ENCODE peak calls at places on chromosomes 2 and 18, in eight cellular contexts. F is substantia nigra; V is thoracic aorta; S is CD4-positive, CD25-positive, alpha-beta regulatory T cell; T is sigmoid colon; D is CD8-positive, alpha-beta T cell; B is astrocyte; Z is RWPE1. A is an unnamed sample.

GRCh38 chr2:171515672-171516298 is 6.5 kb upstream of the CYBRD1 start:
- DNase-seq in F (no peak), V (no peak), S (no peak), T (no peak), D (no peak), B (peak), Z (peak), A (no peak)

GRCh38 chr2:120374821-120375220 is 28.9 kb downstream of the INHBB start:
- DNase-seq in F (no peak), V (no peak), S (no peak), T (no peak), D (no peak), B (no peak), Z (no peak), A (no peak)

GRCh38 chr2:127580167-127581049 is 44.9 kb downstream of the MYO7B start:
- DNase-seq in F (no peak), V (no peak), S (no peak), T (no peak), D (no peak), B (no peak), Z (no peak), A (no peak)

GRCh38 chr2:10246370-10246769 is 56.3 kb upstream of the HPCAL1 start:
- DNase-seq in F (no peak), V (no peak), S (no peak), T (peak), D (no peak), B (no peak), Z (no peak), A (no peak)

GRCh38 chr2:40165503-40165867 is 286.4 kb downstream of the SLC8A1 start:
- DNase-seq in F (no peak), V (no peak), S (no peak), T (peak), D (no peak), B (no peak), Z (no peak), A (no peak)

GRCh38 chr2:238039985-238040384 is 20.8 kb upstream of the SCLY start:
- DNase-seq in F (no peak), V (no peak), S (no peak), T (no peak), D (no peak), B (no peak), Z (no peak), A (no peak)

GRCh38 chr18:58367425-58368140 is 261.3 kb downstream of the ALPK2 start:
- DNase-seq in F (no peak), V (no peak), S (no peak), T (no peak), D (no peak), B (no peak), Z (no peak), A (no peak)

GRCh38 chr2:76044701-76045100 is 334.0 kb upstream of the GCFC2 start:
- DNase-seq in F (no peak), V (no peak), S (no peak), T (no peak), D (no peak), B (no peak), Z (no peak), A (no peak)

GRCh38 chr2:98479959-98480524 is 35.4 kb downstream of the INPP4A start:
- DNase-seq in F (no peak), V (no peak), S (no peak), T (peak), D (peak), B (peak), Z (peak), A (peak)

GRCh38 chr2:207504513-207505171 is 25.1 kb upstream of the CREB1 start:
- DNase-seq in F (no peak), V (no peak), S (no peak), T (no peak), D (no peak), B (peak), Z (no peak), A (no peak)

GRCh38 chr2:64052468-64053241 is 33.4 kb upstream of the VPS54 start:
- DNase-seq in F (no peak), V (no peak), S (peak), T (no peak), D (peak), B (no peak), Z (peak), A (no peak)

GRCh38 chr2:95531254-95531771 is 46.8 kb upstream of the TRIM43B start:
- DNase-seq in F (no peak), V (no peak), S (no peak), T (no peak), D (no peak), B (peak), Z (no peak), A (no peak)

GRCh38 chr18:10010611-10011015 is 96.8 kb downstream of the VAPA start:
- DNase-seq in F (no peak), V (peak), S (no peak), T (peak), D (no peak), B (peak), Z (no peak), A (peak)

GRCh38 chr18:34991152-34991551 is 50.1 kb upstream of the MAPRE2 start:
- DNase-seq in F (no peak), V (no peak), S (no peak), T (no peak), D (no peak), B (no peak), Z (no peak), A (no peak)

GRCh38 chr2:30306522-30306921 is 75.2 kb downstream of the LBH start:
- DNase-seq in F (no peak), V (no peak), S (no peak), T (no peak), D (no peak), B (peak), Z (no peak), A (no peak)

GRCh38 chr2:57080035-57080434 is 896.2 kb downstream of the CCDC85A start:
- DNase-seq in F (no peak), V (no peak), S (no peak), T (no peak), D (no peak), B (no peak), Z (peak), A (no peak)

GRCh38 chr2:54377901-54378493 is 78.1 kb upstream of the SPTBN1 start:
- DNase-seq in F (no peak), V (no peak), S (no peak), T (no peak), D (no peak), B (no peak), Z (no peak), A (no peak)

GRCh38 chr18:24271381-24272331 is 126.0 kb downstream of the OSBPL1A start:
- DNase-seq in F (peak), V (no peak), S (no peak), T (peak), D (no peak), B (peak), Z (peak), A (peak)

GRCh38 chr2:241048949-241049343 is 50.5 kb downstream of the SNED1 start:
- DNase-seq in F (no peak), V (no peak), S (no peak), T (peak), D (no peak), B (no peak), Z (no peak), A (no peak)

GRCh38 chr2:119981896-119982295 is 31.0 kb upstream of the EPB41L5 start:
- DNase-seq in F (no peak), V (no peak), S (no peak), T (no peak), D (no peak), B (no peak), Z (no peak), A (no peak)

GRCh38 chr18:67776929-67777328 is 260.4 kb upstream of the DSEL start:
- DNase-seq in F (no peak), V (no peak), S (no peak), T (no peak), D (no peak), B (peak), Z (no peak), A (no peak)

GRCh38 chr18:75052475-75052874 is 156.5 kb downstream of the PTGR3 start:
- DNase-seq in F (no peak), V (no peak), S (no peak), T (no peak), D (no peak), B (no peak), Z (no peak), A (no peak)

GRCh38 chr2:7146151-7146550 is 228.9 kb downstream of the RNF144A start:
- DNase-seq in F (no peak), V (no peak), S (no peak), T (no peak), D (no peak), B (no peak), Z (no peak), A (no peak)

GRCh38 chr2:73009177-73009839 is 62.2 kb downstream of the SFXN5 start:
- DNase-seq in F (no peak), V (no peak), S (no peak), T (no peak), D (no peak), B (no peak), Z (no peak), A (no peak)

GRCh38 chr2:111659361-111660281 is 224.4 kb downstream of the ANAPC1 start:
- DNase-seq in F (no peak), V (peak), S (no peak), T (peak), D (no peak), B (peak), Z (peak), A (no peak)

GRCh38 chr18:45686892-45687611 is 36.9 kb upstream of the SLC14A1 start:
- DNase-seq in F (no peak), V (no peak), S (peak), T (no peak), D (peak), B (no peak), Z (no peak), A (no peak)

GRCh38 chr18:10661333-10661732 is 135.5 kb downstream of the NAPG start:
- DNase-seq in F (no peak), V (no peak), S (no peak), T (no peak), D (no peak), B (peak), Z (peak), A (no peak)

GRCh38 chr2:171248205-171248662 is 87.5 kb upstream of the TLK1 start:
- DNase-seq in F (no peak), V (no peak), S (peak), T (no peak), D (peak), B (no peak), Z (no peak), A (no peak)

GRCh38 chr2:7028846-7029245 is 111.6 kb downstream of the RNF144A start:
- DNase-seq in F (no peak), V (no peak), S (no peak), T (peak), D (no peak), B (no peak), Z (no peak), A (no peak)

GRCh38 chr2:58720033-58720769 is 479.1 kb upstream of the FANCL start:
- DNase-seq in F (no peak), V (no peak), S (no peak), T (no peak), D (no peak), B (no peak), Z (no peak), A (no peak)

GRCh38 chr18:5103693-5104092 is 93.4 kb downstream of the AKAIN1 start:
- DNase-seq in F (no peak), V (no peak), S (no peak), T (no peak), D (no peak), B (no peak), Z (no peak), A (no peak)

GRCh38 chr2:85888020-85888744 is 608 bp downstream of the ST3GAL5 start:
- DNase-seq in F (no peak), V (no peak), S (peak), T (peak), D (peak), B (no peak), Z (peak), A (no peak)

GRCh38 chr2:142973822-142974207 is 96.4 kb downstream of the KYNU start:
- DNase-seq in F (no peak), V (no peak), S (no peak), T (no peak), D (no peak), B (no peak), Z (no peak), A (no peak)

GRCh38 chr2:162773352-162773751 is 65.2 kb downstream of the KCNH7 start:
- DNase-seq in F (no peak), V (no peak), S (no peak), T (no peak), D (no peak), B (no peak), Z (no peak), A (no peak)

GRCh38 chr2:162766092-162766491 is 72.5 kb downstream of the KCNH7 start:
- DNase-seq in F (no peak), V (no peak), S (no peak), T (no peak), D (no peak), B (no peak), Z (no peak), A (no peak)

DNA sequence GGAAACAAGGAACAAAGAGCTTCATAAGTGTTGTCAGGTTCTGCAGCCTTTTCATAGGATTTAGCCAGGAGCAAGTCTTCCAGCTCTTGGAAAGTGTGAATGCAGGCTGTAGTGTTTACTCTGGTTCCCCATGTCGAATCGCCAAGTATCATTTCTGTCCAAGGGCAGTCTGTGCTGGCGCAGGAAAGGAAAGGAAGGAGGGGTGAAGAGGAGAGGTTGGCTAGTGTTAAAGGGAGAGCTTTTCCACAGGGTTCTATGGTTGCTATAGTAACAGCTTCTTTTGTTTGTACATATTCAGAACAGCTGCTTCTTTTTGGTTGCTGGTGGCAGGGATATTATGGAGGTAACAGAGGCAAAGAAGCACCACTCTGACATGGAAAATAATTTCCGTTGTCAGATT is 69.9 kb downstream of the KCNH7 start:
- DNase-seq in F (no peak), V (no peak), S (no peak), T (no peak), D (no peak), B (no peak), Z (no peak), A (no peak)
- H3K27ac ChIP-seq in F (no peak), V (no peak), S (no peak), T (no peak), D (no peak), B (no peak), Z (no peak), A (no peak)

GRCh38 chr2:235603659-235604058 is 109.8 kb downstream of the AGAP1 start:
- DNase-seq in F (no peak), V (no peak), S (no peak), T (no peak), D (no peak), B (no peak), Z (no peak), A (no peak)

GRCh38 chr2:235608200-235608591 is 114.4 kb downstream of the AGAP1 start:
- DNase-seq in F (no peak), V (no peak), S (no peak), T (no peak), D (no peak), B (no peak), Z (no peak), A (no peak)

GRCh38 chr2:235607541-235608199 is 113.8 kb downstream of the AGAP1 start:
- DNase-seq in F (no peak), V (no peak), S (no peak), T (no peak), D (no peak), B (peak), Z (no peak), A (no peak)

GRCh38 chr2:235605999-235606715 is 112.3 kb downstream of the AGAP1 start:
- DNase-seq in F (no peak), V (no peak), S (no peak), T (no peak), D (no peak), B (peak), Z (no peak), A (no peak)

GRCh38 chr2:235605306-235605998 is 111.6 kb downstream of the AGAP1 start:
- DNase-seq in F (peak), V (peak), S (no peak), T (peak), D (no peak), B (peak), Z (peak), A (peak)
- H3K27ac ChIP-seq in F (peak), V (no peak), S (no peak), T (peak), D (no peak), B (peak), Z (peak), A (peak)

GRCh38 chr2:215683295-215683694 is 247.4 kb upstream of the FN1 start:
- DNase-seq in F (no peak), V (no peak), S (no peak), T (no peak), D (no peak), B (no peak), Z (no peak), A (no peak)

GRCh38 chr2:215680605-215681598 is 245.0 kb upstream of the FN1 start:
- DNase-seq in F (no peak), V (no peak), S (peak), T (no peak), D (peak), B (peak), Z (no peak), A (no peak)

GRCh38 chr2:215684448-215685217 is 248.8 kb upstream of the FN1 start:
- DNase-seq in F (no peak), V (no peak), S (no peak), T (no peak), D (no peak), B (peak), Z (no peak), A (no peak)

GRCh38 chr2:215685218-215685962 is 249.5 kb upstream of the FN1 start:
- DNase-seq in F (no peak), V (no peak), S (no peak), T (no peak), D (no peak), B (no peak), Z (no peak), A (no peak)

DNA sequence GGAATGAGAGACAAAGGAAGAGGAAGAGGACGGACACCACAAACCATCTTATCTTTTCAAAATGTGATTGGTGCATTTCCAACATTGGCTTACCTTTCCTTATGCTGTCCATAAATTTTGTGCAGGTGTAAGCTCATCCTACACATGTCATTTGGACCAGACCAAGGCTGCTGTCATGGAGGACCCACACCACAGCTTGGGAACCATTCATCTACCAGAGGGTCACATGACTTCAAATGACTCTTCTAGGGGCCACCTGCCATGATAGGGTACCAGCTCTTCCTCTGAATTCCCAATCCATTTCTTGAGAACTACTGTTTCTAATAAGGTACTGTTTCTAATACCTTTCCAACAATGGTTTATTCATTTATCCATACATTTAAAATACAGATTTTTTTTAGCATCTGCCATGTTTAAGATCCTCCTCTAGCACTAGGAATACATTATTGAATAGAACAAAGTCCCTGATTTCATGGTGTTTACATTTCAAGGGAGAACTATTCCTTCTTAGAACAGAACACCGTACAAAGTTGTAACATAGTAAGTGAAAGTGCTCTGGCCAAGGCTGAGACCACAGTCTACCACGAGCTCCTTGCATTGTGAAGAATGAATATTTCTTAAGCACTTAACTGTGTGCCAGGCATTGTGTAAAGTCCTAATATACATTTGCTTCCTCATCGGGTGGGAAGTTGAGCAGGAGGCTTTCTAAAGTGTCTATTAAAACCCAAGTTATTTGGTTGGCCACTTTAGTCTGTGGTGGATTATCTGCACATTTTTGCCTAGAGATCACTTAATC is 246.1 kb upstream of the FN1 start:
- DNase-seq in F (no peak), V (no peak), S (no peak), T (no peak), D (no peak), B (no peak), Z (no peak), A (no peak)
- H3K27ac ChIP-seq in F (no peak), V (no peak), S (no peak), T (peak), D (no peak), B (peak), Z (no peak), A (no peak)

DNA sequence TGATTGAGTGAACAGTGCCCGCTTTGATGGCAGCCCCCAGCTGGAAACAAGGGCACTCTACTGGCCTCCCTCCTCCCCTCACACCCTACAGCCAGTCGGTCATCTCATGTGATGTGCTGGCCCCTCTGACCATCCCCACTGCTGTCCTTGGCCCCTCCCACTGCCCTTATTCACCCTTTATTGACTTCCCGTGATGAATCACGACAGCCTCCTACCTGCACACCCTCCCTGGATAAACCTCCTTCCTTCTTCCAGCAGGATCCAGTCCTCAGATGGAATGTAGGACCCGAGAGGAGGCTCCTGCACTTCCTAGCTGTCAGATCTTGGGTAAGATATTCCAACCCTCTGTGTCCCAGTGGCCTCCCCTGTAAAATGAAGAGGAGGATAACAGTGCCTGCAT is 186.5 kb upstream of the SH3BP4 start:
- DNase-seq in F (no peak), V (no peak), S (no peak), T (no peak), D (no peak), B (no peak), Z (no peak), A (no peak)
- H3K27ac ChIP-seq in F (no peak), V (no peak), S (no peak), T (no peak), D (no peak), B (no peak), Z (no peak), A (no peak)

DNA sequence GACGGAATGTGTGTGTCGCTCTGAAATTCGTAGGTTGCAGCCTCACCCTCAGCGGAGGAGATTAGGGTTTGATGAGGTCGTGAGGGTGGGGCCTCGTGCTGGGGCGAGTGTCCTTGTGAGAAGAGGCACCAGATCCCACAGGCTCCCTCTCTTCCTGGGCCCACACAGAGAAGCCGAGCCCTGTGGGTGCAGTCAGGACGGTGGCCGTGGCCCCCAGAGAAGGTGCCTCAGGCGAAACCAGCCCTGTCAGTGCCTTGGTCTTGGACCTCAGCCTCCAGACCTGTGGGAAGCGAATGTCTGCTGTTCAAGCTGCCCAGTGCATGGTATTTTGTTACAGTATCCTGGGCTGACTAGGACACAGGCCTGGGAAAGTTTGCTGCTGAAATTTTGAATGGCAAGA is 108.0 kb upstream of the ALKAL2 start:
- DNase-seq in F (no peak), V (no peak), S (no peak), T (no peak), D (no peak), B (no peak), Z (no peak), A (no peak)
- H3K27ac ChIP-seq in F (no peak), V (no peak), S (no peak), T (no peak), D (no peak), B (no peak), Z (no peak), A (no peak)